ENCODE peak calls at places on chromosome 2, in four cellular contexts. S is prostate gland, T is BJ, J is keratinocyte. B is an unnamed sample.

GRCh38 chr2:182379235-182379634 is 47.6 kb downstream of the PDE1A start:
- DNase-seq in S (no peak), J (no peak), T (no peak), B (no peak)

GRCh38 chr2:158984554-158985207 is 16.2 kb downstream of the TANC1 start:
- DNase-seq in S (no peak), T (no peak), J (no peak), B (no peak)

GRCh38 chr2:10597956-10598355 is 91.8 kb downstream of the NOL10 start:
- DNase-seq in T (no peak), J (no peak), S (peak; percentile 41), B (no peak)

GRCh38 chr2:95269036-95269680 is 5.1 kb upstream of the PROM2 start:
- DNase-seq in S (no peak), T (no peak), J (no peak), B (no peak)

GRCh38 chr2:212124597-212124996 is 414.0 kb downstream of the ERBB4 start:
- DNase-seq in S (no peak), J (no peak), T (no peak), B (no peak)

GRCh38 chr2:58633576-58634365 is 392.6 kb upstream of the FANCL start:
- DNase-seq in J (peak; percentile 75), T (no peak), S (no peak), B (no peak)

GRCh38 chr2:151852260-151853069 is 24.2 kb upstream of the ARL5A start:
- DNase-seq in T (no peak), S (no peak), J (no peak), B (no peak)

GRCh38 chr2:17386771-17387170 is 131.5 kb downstream of the RAD51AP2 start:
- DNase-seq in T (no peak), S (no peak), J (no peak), B (no peak)

GRCh38 chr2:118003396-118003824 is 10.5 kb downstream of the CCDC93 start:
- DNase-seq in T (peak; percentile 32), S (peak; percentile 74), J (no peak), B (peak; percentile 69)

GRCh38 chr2:234996467-234997270 is 44.9 kb downstream of the SH3BP4 start:
- DNase-seq in S (no peak), T (no peak), J (no peak), B (no peak)

GRCh38 chr2:150824118-150824517 is 336.7 kb upstream of the RND3 start:
- DNase-seq in T (no peak), J (no peak), S (no peak), B (no peak)

GRCh38 chr2:218733615-218734021 is 23.0 kb downstream of the TTLL4 start:
- DNase-seq in T (no peak), S (no peak), J (no peak), B (peak; percentile 42)

GRCh38 chr2:128370468-128371247 is 52.0 kb upstream of the HS6ST1 start:
- DNase-seq in S (no peak), T (no peak), J (no peak), B (no peak)

GRCh38 chr2:223235986-223236385 is 184.0 kb downstream of the KCNE4 start:
- DNase-seq in S (no peak), J (no peak), T (peak; percentile 65), B (no peak)

GRCh38 chr2:39492095-39492590 is 55.1 kb upstream of the MAP4K3 start:
- DNase-seq in S (no peak), J (peak; percentile 30), T (peak; percentile 83), B (peak; percentile 84)

GRCh38 chr2:234911271-234911670 is 40.5 kb upstream of the SH3BP4 start:
- DNase-seq in T (peak; percentile 74), S (peak; percentile 53), J (no peak), B (no peak)

GRCh38 chr2:233470839-233471238 is 95.7 kb downstream of the USP40 start:
- DNase-seq in J (no peak), T (no peak), S (no peak), B (no peak)

GRCh38 chr2:165003443-165004130 is 48.3 kb upstream of the SLC38A11 start:
- DNase-seq in T (no peak), J (no peak), S (no peak), B (no peak)

GRCh38 chr2:199503148-199503547 is 45.4 kb upstream of the SATB2 start:
- DNase-seq in S (no peak), T (no peak), J (no peak), B (no peak)

GRCh38 chr2:101367508-101367907 is 19.8 kb downstream of the CREG2 start:
- DNase-seq in J (no peak), T (no peak), S (no peak), B (no peak)

GRCh38 chr2:10414000-10414451 is 34.1 kb downstream of the ODC1 start:
- DNase-seq in J (no peak), T (no peak), S (no peak), B (peak; percentile 54)

GRCh38 chr2:217926801-217927200 is 76.0 kb downstream of the TNS1 start:
- DNase-seq in J (no peak), S (no peak), T (no peak), B (no peak)

GRCh38 chr2:207807516-207807915 is 37.8 kb upstream of the FZD5 start:
- DNase-seq in S (no peak), J (no peak), T (no peak), B (peak; percentile 56)

GRCh38 chr2:112606567-112606966 is 22.2 kb downstream of the CHCHD5 start:
- DNase-seq in S (no peak), T (no peak), J (no peak), B (no peak)

GRCh38 chr2:3606370-3607124 is 11.6 kb downstream of the COLEC11 start:
- DNase-seq in T (no peak), J (no peak), S (no peak), B (peak; percentile 18)

GRCh38 chr2:238203973-238204683 is 633 bp upstream of the ILKAP start:
- DNase-seq in T (no peak), S (no peak), J (no peak), B (no peak)

GRCh38 chr2:43220229-43220981 is 6.0 kb downstream of the ZFP36L2 start:
- DNase-seq in T (no peak), S (no peak), J (no peak), B (no peak)

GRCh38 chr2:41180392-41180791 is 728.5 kb upstream of the SLC8A1 start:
- DNase-seq in J (no peak), T (no peak), S (no peak), B (no peak)

GRCh38 chr2:7929276-7929675 is 752.6 kb upstream of the ID2 start:
- DNase-seq in S (no peak), T (no peak), J (no peak), B (no peak)

GRCh38 chr2:117128471-117128870 is 686.0 kb upstream of the DDX18 start:
- DNase-seq in T (no peak), J (no peak), S (no peak), B (no peak)

GRCh38 chr2:230541934-230542380 is 126.0 kb downstream of the SP100 start:
- DNase-seq in J (peak; percentile 17), S (no peak), T (no peak), B (peak; percentile 57)

GRCh38 chr2:45435316-45435715 is 175.8 kb downstream of the SRBD1 start:
- DNase-seq in J (peak; percentile 15), T (peak; percentile 64), S (no peak), B (no peak)

GRCh38 chr2:166436976-166437375 is 57.1 kb downstream of the SCN7A start:
- DNase-seq in T (no peak), J (no peak), S (no peak), B (no peak)

GRCh38 chr2:37168217-37168981 is 11.6 kb upstream of the EIF2AK2 start:
- DNase-seq in J (no peak), S (no peak), T (no peak), B (peak; percentile 79)

GRCh38 chr2:81266106-81266505 is 961.6 kb upstream of the LRRTM1 start:
- DNase-seq in J (no peak), T (no peak), S (no peak), B (no peak)

GRCh38 chr2:27216416-27217137 is 592 bp upstream of the CAD start:
- DNase-seq in J (no peak), T (no peak), S (no peak), B (no peak)

GRCh38 chr2:233012301-233012971 is 620 bp downstream of the NGEF start:
- DNase-seq in J (no peak), T (no peak), S (no peak), B (no peak)

GRCh38 chr2:240851078-240851861 is 17.4 kb upstream of the AGXT start:
- DNase-seq in J (peak; percentile 19), T (no peak), S (peak; percentile 85), B (peak; percentile 89)

GRCh38 chr2:158745067-158745865 is 49.9 kb upstream of the DAPL1 start:
- DNase-seq in S (peak; percentile 71), J (no peak), T (no peak), B (peak; percentile 47)

DNA sequence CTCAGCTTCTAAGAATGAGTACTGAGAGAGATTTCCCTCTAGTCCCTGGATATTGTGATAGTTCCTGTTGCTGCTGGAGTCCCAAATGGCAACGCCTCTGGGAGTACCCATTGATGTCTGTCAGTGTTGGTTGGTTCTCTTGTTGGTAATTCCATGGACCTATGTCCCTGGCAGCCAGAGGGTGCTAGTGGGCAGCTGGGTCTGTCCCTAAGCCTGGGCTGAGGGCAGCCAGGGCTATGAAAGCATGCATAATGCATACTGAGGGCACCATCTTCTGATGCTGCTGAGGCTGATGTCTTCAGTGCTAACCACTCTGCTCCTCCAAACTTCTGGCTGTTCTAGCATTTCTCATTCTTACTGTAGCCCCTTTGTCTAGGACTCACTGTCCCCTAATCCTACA is 35.9 kb downstream of the NABP1 start:
- DNase-seq in T (no peak), J (no peak), S (no peak), B (no peak)
- TF ChIP-seq CTCF in T (no peak), J (peak; percentile 12), S (no peak), B (peak; percentile 31)

GRCh38 chr2:98809878-98810587 is 79.1 kb upstream of the MGAT4A start:
- DNase-seq in S (no peak), J (no peak), T (no peak), B (no peak)
- TF ChIP-seq CTCF in S (no peak), J (no peak), T (no peak), B (no peak)

DNA sequence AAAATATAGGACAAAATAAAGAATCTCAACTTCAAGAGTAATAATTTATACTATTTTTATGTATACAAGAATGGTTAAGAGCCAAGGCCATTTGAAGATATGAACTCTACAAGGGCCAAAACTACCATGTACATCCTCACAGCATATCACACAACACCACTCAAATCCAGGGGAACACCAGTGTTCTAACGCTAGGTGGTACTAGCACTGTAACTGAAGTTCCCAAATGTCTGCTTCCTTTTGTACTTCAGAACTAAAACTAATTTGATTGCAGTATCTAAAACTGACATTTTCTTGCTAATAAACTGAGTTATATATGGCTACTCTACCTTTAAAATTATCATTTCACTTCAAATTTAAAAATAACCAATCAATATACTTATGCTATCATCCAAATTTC is 47.0 kb downstream of the REV1 start:
- DNase-seq in S (no peak), T (no peak), J (no peak), B (no peak)
- TF ChIP-seq CTCF in S (no peak), T (peak; percentile 19), J (peak; percentile 30), B (no peak)

DNA sequence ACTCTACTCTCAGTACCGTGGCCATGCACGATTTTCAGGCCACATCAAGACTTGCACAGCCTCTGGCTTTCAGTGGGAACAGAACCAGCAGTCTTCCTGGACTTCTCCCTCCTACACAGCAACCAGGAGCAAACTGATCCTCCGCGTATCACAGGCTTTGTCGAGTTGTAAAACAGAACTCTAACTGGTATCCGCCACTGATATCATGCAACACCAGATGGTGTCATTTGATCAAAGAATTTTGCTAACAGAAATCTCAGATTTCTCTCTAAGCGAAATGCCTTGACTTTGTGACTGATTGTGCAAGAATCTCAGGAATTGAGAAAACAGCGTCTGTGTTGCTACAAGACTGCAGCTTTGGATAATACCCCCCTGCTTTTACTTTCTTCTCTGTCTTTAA is 85.7 kb downstream of the COPS8 start:
- DNase-seq in J (no peak), S (peak; percentile 19), T (peak; percentile 91), B (no peak)
- TF ChIP-seq CTCF in J (peak; percentile 36), S (no peak), T (no peak), B (no peak)

B was measured in GM10248.